ENCODE peak calls at places on chromosome 14, in five cellular contexts. J, P, B, Y and H are unnamed samples.

GRCh38 chr14:63174760-63175191 is 29.5 kb upstream of the RHOJ start:
- DNase-seq in P (peak), J (peak), Y (peak), B (peak), H (peak)

GRCh38 chr14:72643317-72643801 is 250.5 kb downstream of the DPF3 start:
- DNase-seq in P (no peak), B (no peak), Y (no peak), J (no peak), H (no peak)

GRCh38 chr14:31930070-31930469 is 147.0 kb upstream of the ARHGAP5 start:
- DNase-seq in P (no peak), Y (no peak), B (no peak), J (no peak), H (no peak)

GRCh38 chr14:51139221-51139681 is 44.3 kb upstream of the TRIM9 start:
- DNase-seq in P (no peak), Y (no peak), B (peak), J (no peak), H (peak)

GRCh38 chr14:55077691-55078151 is 26.3 kb downstream of the MAPK1IP1L start:
- DNase-seq in J (no peak), Y (no peak), P (no peak), B (no peak), H (peak)

GRCh38 chr14:88834883-88835431 is 10.5 kb downstream of the TTC8 start:
- DNase-seq in B (no peak), P (no peak), Y (no peak), J (no peak), H (no peak)

GRCh38 chr14:85475113-85475512 is 54.8 kb upstream of the FLRT2 start:
- DNase-seq in Y (no peak), B (no peak), P (no peak), J (no peak), H (no peak)

GRCh38 chr14:103597623-103598372 is 31.2 kb upstream of the KLC1 start:
- DNase-seq in Y (no peak), J (no peak), B (no peak), P (no peak), H (no peak)

GRCh38 chr14:61750708-61751474 is 11.3 kb upstream of the SNAPC1 start:
- DNase-seq in J (peak), P (peak), Y (no peak), B (peak), H (peak)